ENCODE peak calls at places on chromosome 9, in ten cellular contexts. One of them, this sample, is unnamed.

GRCh38 chr9:129111762-129112151 is 542 bp downstream of the PTPA start:
- DNase-seq in sigmoid colon: no peak
- DNase-seq in stomach: peak
- DNase-seq in SK-N-SH: peak
- DNase-seq in esophagus muscularis mucosa: no peak
- DNase-seq in GM12891: peak
- DNase-seq in Panc1: no peak
- DNase-seq in K562: peak
- DNase-seq in endothelial cell of umbilical vein: peak
- DNase-seq in HCT116: no peak
- DNase-seq in this sample: peak

GRCh38 chr9:134497283-134497860 is 144.2 kb upstream of the COL5A1 start:
- DNase-seq in HCT116: no peak
- DNase-seq in sigmoid colon: no peak
- DNase-seq in Panc1: no peak
- DNase-seq in SK-N-SH: no peak
- DNase-seq in K562: no peak
- DNase-seq in stomach: no peak
- DNase-seq in endothelial cell of umbilical vein: no peak
- DNase-seq in GM12891: no peak
- DNase-seq in esophagus muscularis mucosa: no peak
- DNase-seq in this sample: no peak

GRCh38 chr9:72882117-72882775 is 70.6 kb downstream of the ALDH1A1 start:
- DNase-seq in esophagus muscularis mucosa: no peak
- DNase-seq in K562: no peak
- DNase-seq in SK-N-SH: no peak
- DNase-seq in GM12891: no peak
- DNase-seq in endothelial cell of umbilical vein: no peak
- DNase-seq in stomach: peak
- DNase-seq in sigmoid colon: peak
- DNase-seq in HCT116: no peak
- DNase-seq in Panc1: no peak
- DNase-seq in this sample: peak

GRCh38 chr9:111851536-111851935 is 45.1 kb upstream of the UGCG start:
- DNase-seq in esophagus muscularis mucosa: no peak
- DNase-seq in Panc1: no peak
- DNase-seq in HCT116: peak
- DNase-seq in SK-N-SH: no peak
- DNase-seq in K562: no peak
- DNase-seq in sigmoid colon: no peak
- DNase-seq in endothelial cell of umbilical vein: no peak
- DNase-seq in GM12891: no peak
- DNase-seq in stomach: no peak
- DNase-seq in this sample: no peak

GRCh38 chr9:5592904-5593303 is 36.0 kb upstream of the RIC1 start:
- DNase-seq in endothelial cell of umbilical vein: no peak
- DNase-seq in HCT116: no peak
- DNase-seq in SK-N-SH: no peak
- DNase-seq in K562: no peak
- DNase-seq in esophagus muscularis mucosa: no peak
- DNase-seq in sigmoid colon: no peak
- DNase-seq in GM12891: no peak
- DNase-seq in Panc1: no peak
- DNase-seq in stomach: no peak
- DNase-seq in this sample: no peak

GRCh38 chr9:122374885-122375420 is 4.1 kb downstream of the PTGS1 start:
- DNase-seq in stomach: peak
- DNase-seq in Panc1: no peak
- DNase-seq in GM12891: no peak
- DNase-seq in HCT116: no peak
- DNase-seq in K562: peak
- DNase-seq in endothelial cell of umbilical vein: peak
- DNase-seq in SK-N-SH: peak
- DNase-seq in sigmoid colon: peak
- DNase-seq in esophagus muscularis mucosa: no peak
- DNase-seq in this sample: peak

GRCh38 chr9:17630531-17630949 is 51.7 kb downstream of the SH3GL2 start:
- DNase-seq in GM12891: no peak
- DNase-seq in Panc1: no peak
- DNase-seq in sigmoid colon: no peak
- DNase-seq in esophagus muscularis mucosa: no peak
- DNase-seq in endothelial cell of umbilical vein: no peak
- DNase-seq in K562: no peak
- DNase-seq in SK-N-SH: no peak
- DNase-seq in HCT116: no peak
- DNase-seq in stomach: no peak
- DNase-seq in this sample: no peak

GRCh38 chr9:4985376-4986266 is 549 bp downstream of the JAK2 start:
- DNase-seq in GM12891: no peak
- DNase-seq in K562: peak
- DNase-seq in HCT116: peak
- DNase-seq in endothelial cell of umbilical vein: peak
- DNase-seq in stomach: peak
- DNase-seq in sigmoid colon: peak
- DNase-seq in esophagus muscularis mucosa: no peak
- DNase-seq in SK-N-SH: no peak
- DNase-seq in Panc1: no peak
- DNase-seq in this sample: peak

DNA sequence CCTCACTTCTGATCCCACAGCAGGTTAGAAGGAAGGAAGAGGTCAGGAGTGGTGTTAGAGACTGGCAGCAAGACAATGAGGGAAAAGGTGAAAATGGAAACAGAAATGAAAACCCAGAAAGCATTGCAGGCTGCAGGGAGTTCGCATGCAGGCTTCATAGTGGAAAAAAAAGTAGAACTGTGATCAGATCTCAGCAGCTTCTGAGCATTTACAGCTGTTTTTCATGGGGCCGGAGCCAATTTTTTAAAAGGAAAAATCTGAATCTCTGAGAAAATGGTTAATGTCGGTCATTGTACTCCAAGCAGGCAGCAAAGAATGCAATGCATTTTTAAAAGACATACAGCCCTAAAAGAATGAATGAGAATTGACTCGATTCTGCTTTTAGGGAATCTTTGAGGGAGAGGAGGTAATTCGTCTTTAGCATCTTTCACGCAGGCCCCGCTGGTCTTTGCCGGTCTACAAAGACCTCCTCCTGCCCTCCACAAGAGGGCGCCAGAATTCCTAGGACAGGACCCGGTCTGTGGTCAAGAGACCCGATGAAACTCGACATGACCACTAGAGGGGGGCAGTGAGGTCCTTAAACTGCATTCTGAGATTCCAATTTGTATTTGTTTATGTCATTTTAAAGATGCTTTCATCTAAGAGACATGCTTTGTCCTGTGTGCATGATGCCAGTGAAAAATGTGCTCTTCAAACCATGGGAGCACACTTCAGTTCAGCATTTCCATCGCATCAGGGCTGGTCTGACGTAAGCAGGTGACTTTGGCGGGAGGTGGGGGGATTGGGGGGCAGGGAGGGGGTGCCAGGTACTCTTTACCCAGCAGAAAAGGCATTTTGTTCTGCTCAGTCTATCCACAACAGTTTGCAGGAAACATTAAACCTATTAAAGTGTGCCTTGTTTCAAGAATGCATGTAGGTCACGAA is 43.7 kb upstream of the TMEM252 start:
- DNase-seq in Panc1: peak
- DNase-seq in sigmoid colon: peak
- DNase-seq in SK-N-SH: peak
- DNase-seq in K562: peak
- DNase-seq in endothelial cell of umbilical vein: peak
- DNase-seq in stomach: peak
- DNase-seq in GM12891: peak
- DNase-seq in esophagus muscularis mucosa: no peak
- DNase-seq in HCT116: peak
- DNase-seq in this sample: peak
- TF ChIP-seq POLR2AphosphoS5 in Panc1: no peak
- TF ChIP-seq POLR2AphosphoS5 in sigmoid colon: peak
- TF ChIP-seq POLR2AphosphoS5 in SK-N-SH: no peak
- TF ChIP-seq POLR2AphosphoS5 in K562: no peak
- TF ChIP-seq POLR2AphosphoS5 in endothelial cell of umbilical vein: no peak
- TF ChIP-seq POLR2AphosphoS5 in stomach: peak
- TF ChIP-seq POLR2AphosphoS5 in GM12891: no peak
- TF ChIP-seq POLR2AphosphoS5 in esophagus muscularis mucosa: peak
- TF ChIP-seq POLR2AphosphoS5 in HCT116: no peak
- TF ChIP-seq POLR2AphosphoS5 in this sample: no peak

GRCh38 chr9:130891699-130892502 is 4.7 kb downstream of the QRFP start:
- DNase-seq in Panc1: no peak
- DNase-seq in endothelial cell of umbilical vein: no peak
- DNase-seq in HCT116: no peak
- DNase-seq in sigmoid colon: no peak
- DNase-seq in SK-N-SH: peak
- DNase-seq in stomach: no peak
- DNase-seq in esophagus muscularis mucosa: no peak
- DNase-seq in GM12891: no peak
- DNase-seq in K562: peak
- DNase-seq in this sample: no peak

GRCh38 chr9:130892503-130893249 is 3.9 kb downstream of the QRFP start:
- DNase-seq in esophagus muscularis mucosa: no peak
- DNase-seq in endothelial cell of umbilical vein: no peak
- DNase-seq in GM12891: no peak
- DNase-seq in Panc1: no peak
- DNase-seq in HCT116: no peak
- DNase-seq in K562: no peak
- DNase-seq in SK-N-SH: no peak
- DNase-seq in stomach: no peak
- DNase-seq in sigmoid colon: no peak
- DNase-seq in this sample: no peak

GRCh38 chr9:130894546-130894945 is 2.1 kb downstream of the QRFP start:
- DNase-seq in K562: peak
- DNase-seq in GM12891: no peak
- DNase-seq in endothelial cell of umbilical vein: no peak
- DNase-seq in stomach: no peak
- DNase-seq in Panc1: no peak
- DNase-seq in esophagus muscularis mucosa: no peak
- DNase-seq in SK-N-SH: peak
- DNase-seq in HCT116: no peak
- DNase-seq in sigmoid colon: no peak
- DNase-seq in this sample: no peak

GRCh38 chr9:130895038-130895437 is 1.6 kb downstream of the QRFP start:
- DNase-seq in sigmoid colon: no peak
- DNase-seq in GM12891: no peak
- DNase-seq in SK-N-SH: peak
- DNase-seq in endothelial cell of umbilical vein: no peak
- DNase-seq in Panc1: no peak
- DNase-seq in HCT116: no peak
- DNase-seq in esophagus muscularis mucosa: no peak
- DNase-seq in stomach: no peak
- DNase-seq in K562: peak
- DNase-seq in this sample: no peak

GRCh38 chr9:130893250-130894101 is 3.1 kb downstream of the QRFP start:
- DNase-seq in sigmoid colon: no peak
- DNase-seq in GM12891: no peak
- DNase-seq in HCT116: no peak
- DNase-seq in Panc1: no peak
- DNase-seq in stomach: peak
- DNase-seq in esophagus muscularis mucosa: no peak
- DNase-seq in SK-N-SH: peak
- DNase-seq in K562: peak
- DNase-seq in endothelial cell of umbilical vein: no peak
- DNase-seq in this sample: peak
- TF ChIP-seq POLR2AphosphoS5 in sigmoid colon: peak
- TF ChIP-seq POLR2AphosphoS5 in GM12891: no peak
- TF ChIP-seq POLR2AphosphoS5 in HCT116: no peak
- TF ChIP-seq POLR2AphosphoS5 in Panc1: no peak
- TF ChIP-seq POLR2AphosphoS5 in stomach: no peak
- TF ChIP-seq POLR2AphosphoS5 in esophagus muscularis mucosa: peak
- TF ChIP-seq POLR2AphosphoS5 in SK-N-SH: no peak
- TF ChIP-seq POLR2AphosphoS5 in K562: no peak
- TF ChIP-seq POLR2AphosphoS5 in endothelial cell of umbilical vein: no peak
- TF ChIP-seq POLR2AphosphoS5 in this sample: no peak

GRCh38 chr9:108149346-108149745 is 659.8 kb upstream of the KLF4 start:
- DNase-seq in SK-N-SH: no peak
- DNase-seq in GM12891: no peak
- DNase-seq in esophagus muscularis mucosa: no peak
- DNase-seq in stomach: no peak
- DNase-seq in endothelial cell of umbilical vein: peak
- DNase-seq in K562: no peak
- DNase-seq in Panc1: no peak
- DNase-seq in HCT116: no peak
- DNase-seq in sigmoid colon: no peak
- DNase-seq in this sample: no peak

GRCh38 chr9:108151161-108151586 is 661.6 kb upstream of the KLF4 start:
- DNase-seq in SK-N-SH: no peak
- DNase-seq in HCT116: no peak
- DNase-seq in sigmoid colon: no peak
- DNase-seq in esophagus muscularis mucosa: no peak
- DNase-seq in stomach: no peak
- DNase-seq in K562: no peak
- DNase-seq in Panc1: no peak
- DNase-seq in GM12891: no peak
- DNase-seq in endothelial cell of umbilical vein: no peak
- DNase-seq in this sample: no peak

GRCh38 chr9:108153391-108153790 is 663.8 kb upstream of the KLF4 start:
- DNase-seq in endothelial cell of umbilical vein: no peak
- DNase-seq in GM12891: no peak
- DNase-seq in stomach: no peak
- DNase-seq in Panc1: no peak
- DNase-seq in HCT116: no peak
- DNase-seq in esophagus muscularis mucosa: no peak
- DNase-seq in sigmoid colon: no peak
- DNase-seq in SK-N-SH: no peak
- DNase-seq in K562: no peak
- DNase-seq in this sample: no peak

GRCh38 chr9:108156270-108156998 is 666.9 kb upstream of the KLF4 start:
- DNase-seq in sigmoid colon: no peak
- DNase-seq in stomach: peak
- DNase-seq in esophagus muscularis mucosa: no peak
- DNase-seq in K562: peak
- DNase-seq in endothelial cell of umbilical vein: no peak
- DNase-seq in Panc1: no peak
- DNase-seq in HCT116: peak
- DNase-seq in GM12891: no peak
- DNase-seq in SK-N-SH: no peak
- DNase-seq in this sample: peak

DNA sequence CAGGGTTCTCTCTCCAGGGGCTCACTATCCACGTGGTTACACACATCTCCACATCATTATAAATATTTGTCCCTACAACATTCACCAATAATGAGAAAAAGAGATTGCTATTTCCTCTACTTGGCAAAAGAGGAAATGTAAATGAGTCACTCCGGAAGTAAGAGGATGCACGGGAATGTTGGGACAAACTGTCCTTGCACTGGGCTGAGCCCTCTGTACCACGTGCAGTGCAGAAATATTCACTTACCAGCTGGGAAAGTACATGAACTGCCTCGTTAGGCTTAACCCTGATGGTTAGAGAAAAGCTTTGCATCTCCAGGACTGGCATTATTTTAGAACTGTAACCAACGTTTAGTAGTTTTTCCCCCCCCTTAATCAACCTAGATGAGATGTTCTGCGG is 661.2 kb upstream of the KLF4 start:
- DNase-seq in stomach: no peak
- DNase-seq in HCT116: no peak
- DNase-seq in endothelial cell of umbilical vein: peak
- DNase-seq in esophagus muscularis mucosa: no peak
- DNase-seq in K562: no peak
- DNase-seq in SK-N-SH: no peak
- DNase-seq in Panc1: no peak
- DNase-seq in GM12891: no peak
- DNase-seq in sigmoid colon: peak
- DNase-seq in this sample: no peak
- TF ChIP-seq POLR2AphosphoS5 in stomach: peak
- TF ChIP-seq POLR2AphosphoS5 in HCT116: no peak
- TF ChIP-seq POLR2AphosphoS5 in endothelial cell of umbilical vein: peak
- TF ChIP-seq POLR2AphosphoS5 in esophagus muscularis mucosa: peak
- TF ChIP-seq POLR2AphosphoS5 in K562: no peak
- TF ChIP-seq POLR2AphosphoS5 in SK-N-SH: no peak
- TF ChIP-seq POLR2AphosphoS5 in Panc1: no peak
- TF ChIP-seq POLR2AphosphoS5 in GM12891: no peak
- TF ChIP-seq POLR2AphosphoS5 in sigmoid colon: peak
- TF ChIP-seq POLR2AphosphoS5 in this sample: peak

DNA sequence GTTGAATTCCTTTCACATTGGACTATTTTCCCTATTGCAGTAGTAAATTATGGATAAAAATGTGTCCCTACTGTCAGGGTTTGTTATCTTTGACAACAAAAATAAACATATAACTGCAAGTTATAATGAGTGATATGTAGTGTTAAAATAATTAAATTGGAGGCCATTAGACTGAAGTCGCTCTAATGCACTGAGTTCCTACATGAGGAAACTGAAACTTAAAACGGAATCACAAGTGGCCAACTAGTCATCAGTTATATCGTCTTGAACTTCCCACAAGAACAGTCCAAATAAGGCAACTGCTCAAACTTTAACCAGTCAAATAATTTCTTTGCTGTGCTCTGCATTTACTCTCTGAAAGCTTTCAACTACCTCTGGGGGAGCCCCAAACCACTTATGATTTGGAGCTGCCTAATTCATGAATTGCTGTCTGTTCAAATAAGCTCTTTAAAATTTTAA is 2.1 kb upstream of the IFT74 start:
- DNase-seq in endothelial cell of umbilical vein: no peak
- DNase-seq in stomach: no peak
- DNase-seq in GM12891: no peak
- DNase-seq in K562: no peak
- DNase-seq in SK-N-SH: no peak
- DNase-seq in HCT116: no peak
- DNase-seq in esophagus muscularis mucosa: no peak
- DNase-seq in sigmoid colon: no peak
- DNase-seq in Panc1: no peak
- DNase-seq in this sample: no peak
- TF ChIP-seq POLR2AphosphoS5 in endothelial cell of umbilical vein: no peak
- TF ChIP-seq POLR2AphosphoS5 in stomach: no peak
- TF ChIP-seq POLR2AphosphoS5 in GM12891: no peak
- TF ChIP-seq POLR2AphosphoS5 in K562: no peak
- TF ChIP-seq POLR2AphosphoS5 in SK-N-SH: no peak
- TF ChIP-seq POLR2AphosphoS5 in HCT116: no peak
- TF ChIP-seq POLR2AphosphoS5 in esophagus muscularis mucosa: no peak
- TF ChIP-seq POLR2AphosphoS5 in sigmoid colon: no peak
- TF ChIP-seq POLR2AphosphoS5 in Panc1: no peak
- TF ChIP-seq POLR2AphosphoS5 in this sample: no peak